ENCODE peak calls at places on chromosome 21, in seven cellular contexts. E is PC-3, H is DND-41, A is K562, O is GM23248, J is fibroblast of lung, S is neural progenitor cell. M is an unnamed sample.

GRCh38 chr21:30194701-30195299 is 21.1 kb downstream of the CLDN8 start:
- DNase-seq in E (peak; percentile 76), H (peak; percentile 10), A (peak; percentile 37), O (peak; percentile 50), J (no peak), S (peak; percentile 74), M (peak; percentile 42)

GRCh38 chr21:14382486-14382834 is 486 bp downstream of the HSPA13 start:
- DNase-seq in E (peak; percentile 23), H (peak; percentile 59), A (no peak), O (peak; percentile 55), J (peak; percentile 26), S (no peak), M (no peak)

GRCh38 chr21:40707271-40707670 is 139.7 kb downstream of the DSCAM start:
- DNase-seq in E (no peak), H (no peak), A (no peak), O (no peak), J (peak; percentile 54), S (no peak), M (no peak)

GRCh38 chr21:15872236-15872635 is 142.5 kb downstream of the USP25 start:
- DNase-seq in E (no peak), H (no peak), A (no peak), O (no peak), J (no peak), S (no peak), M (no peak)

GRCh38 chr21:39658066-39658465 is 45.3 kb downstream of the B3GALT5 start:
- DNase-seq in E (no peak), H (no peak), A (no peak), O (no peak), J (no peak), S (no peak), M (no peak)

GRCh38 chr21:15222711-15223110 is 157.9 kb upstream of the NRIP1 start:
- DNase-seq in E (peak; percentile 42), H (no peak), A (no peak), O (peak; percentile 77), J (no peak), S (no peak), M (no peak)

GRCh38 chr21:31298618-31299269 is 45.3 kb downstream of the TIAM1 start:
- DNase-seq in E (no peak), H (no peak), A (no peak), O (no peak), J (peak; percentile 90), S (no peak), M (no peak)

GRCh38 chr21:16258834-16259611 is 529.2 kb downstream of the USP25 start:
- DNase-seq in E (no peak), H (no peak), A (no peak), O (no peak), J (no peak), S (no peak), M (no peak)

GRCh38 chr21:31293986-31294385 is 50.1 kb downstream of the TIAM1 start:
- DNase-seq in E (peak; percentile 85), H (no peak), A (no peak), O (peak; percentile 92), J (peak; percentile 98), S (no peak), M (no peak)

GRCh38 chr21:35102488-35103407 is 53.6 kb upstream of the RUNX1 start:
- DNase-seq in E (no peak), H (peak; percentile 89), A (peak; percentile 39), O (no peak), J (no peak), S (no peak), M (no peak)

GRCh38 chr21:35222541-35222941 is 173.4 kb upstream of the RUNX1 start:
- DNase-seq in E (peak; percentile 11), H (peak; percentile 44), A (no peak), O (peak; percentile 30), J (no peak), S (no peak), M (no peak)

GRCh38 chr21:44713130-44713529 is 1.8 kb upstream of the TSPEAR start:
- DNase-seq in E (no peak), H (no peak), A (no peak), O (no peak), J (no peak), S (no peak), M (no peak)

GRCh38 chr21:43362306-43362927 is 64.5 kb downstream of the SIK1 start:
- DNase-seq in E (no peak), H (peak; percentile 95), A (no peak), O (peak; percentile 88), J (peak; percentile 71), S (peak; percentile 48), M (no peak)

GRCh38 chr21:27202301-27202700 is 235.4 kb upstream of the ADAMTS5 start:
- DNase-seq in E (no peak), H (no peak), A (no peak), O (no peak), J (no peak), S (no peak), M (no peak)

GRCh38 chr21:24200052-24200451 is 1407.2 kb downstream of the MRPL39 start:
- DNase-seq in E (no peak), H (no peak), A (no peak), O (no peak), J (no peak), S (no peak), M (no peak)

GRCh38 chr21:35491114-35491513 is 442.0 kb upstream of the RUNX1 start:
- DNase-seq in E (no peak), H (no peak), A (no peak), O (no peak), J (no peak), S (peak; percentile 24), M (no peak)

GRCh38 chr21:14523234-14523633 is 22.9 kb downstream of the SAMSN1 start:
- DNase-seq in E (no peak), H (peak; percentile 53), A (no peak), O (no peak), J (no peak), S (no peak), M (no peak)

GRCh38 chr21:43815991-43816390 is 26.6 kb downstream of the RRP1 start:
- DNase-seq in E (no peak), H (no peak), A (no peak), O (no peak), J (no peak), S (no peak), M (no peak)

GRCh38 chr21:21109736-21110135 is 111.5 kb downstream of the NCAM2 start:
- DNase-seq in E (no peak), H (no peak), A (no peak), O (no peak), J (no peak), S (no peak), M (no peak)

GRCh38 chr21:44574457-44575306 is 1.2 kb downstream of the KRTAP10-4 start:
- DNase-seq in E (peak; percentile 14), H (no peak), A (no peak), O (no peak), J (no peak), S (no peak), M (no peak)

GRCh38 chr21:44485254-44485793 is 30.0 kb downstream of the LRRC3 start:
- DNase-seq in E (no peak), H (no peak), A (peak; percentile 61), O (no peak), J (no peak), S (peak; percentile 74), M (no peak)

GRCh38 chr21:43598416-43599120 is 60.7 kb downstream of the HSF2BP start:
- DNase-seq in E (peak; percentile 42), H (no peak), A (no peak), O (peak; percentile 73), J (peak; percentile 86), S (no peak), M (no peak)

GRCh38 chr21:33945652-33946270 is 30.2 kb upstream of the ATP5PO start:
- DNase-seq in E (no peak), H (no peak), A (no peak), O (no peak), J (no peak), S (no peak), M (peak; percentile 15)
- TF ChIP-seq EZH2 in E (no peak), H (no peak), A (no peak), O (no peak), J (no peak), S (no peak), M (no peak)

DNA sequence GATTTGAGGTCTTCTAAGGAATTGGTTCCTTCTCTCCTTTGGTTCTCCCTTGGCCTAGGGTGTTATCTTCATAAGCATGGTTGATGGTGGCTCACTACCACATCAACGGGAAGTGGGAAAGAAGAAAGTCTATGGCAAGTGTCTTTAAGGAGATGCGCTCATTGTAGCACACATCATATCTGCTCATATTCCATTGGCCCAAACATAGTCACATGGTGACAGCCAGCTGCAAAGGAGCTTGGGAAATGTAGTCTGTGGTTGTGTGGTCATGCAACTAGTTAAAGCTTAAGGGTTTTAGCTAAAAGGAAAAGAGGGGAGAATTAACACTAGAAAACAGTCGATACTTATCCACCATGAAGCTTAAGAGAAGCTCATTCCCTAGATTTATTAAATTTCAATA is 11.4 kb upstream of the MRPS6 start:
- DNase-seq in E (peak; percentile 13), H (peak; percentile 33), A (peak; percentile 79), O (no peak), J (no peak), S (no peak), M (no peak)
- H3K4me1 ChIP-seq in E (no peaks in the 10 kb centered on the region), H (no peaks in the 10 kb centered on the region), A (no peaks in the 10 kb centered on the region), O (peaks cover 11% of the 10 kb centered on the region), J (no peaks in the 10 kb centered on the region), S (no peaks in the 10 kb centered on the region), M (no peaks in the 10 kb centered on the region)

GRCh38 chr21:41726630-41726969 is 40.3 kb downstream of the RIPK4 start:
- DNase-seq in E (no peak), H (no peak), A (no peak), O (no peak), J (no peak), S (no peak), M (no peak)

GRCh38 chr21:41726970-41727783 is 39.7 kb downstream of the RIPK4 start:
- DNase-seq in E (peak; percentile 87), H (no peak), A (no peak), O (peak; percentile 89), J (peak; percentile 80), S (no peak), M (peak; percentile 69)

GRCh38 chr21:41726058-41726558 is 40.7 kb downstream of the RIPK4 start:
- DNase-seq in E (no peak), H (no peak), A (no peak), O (no peak), J (no peak), S (peak; percentile 44), M (no peak)

GRCh38 chr21:41727784-41728763 is 38.8 kb downstream of the RIPK4 start:
- DNase-seq in E (no peak), H (no peak), A (no peak), O (no peak), J (peak; percentile 12), S (no peak), M (no peak)

DNA sequence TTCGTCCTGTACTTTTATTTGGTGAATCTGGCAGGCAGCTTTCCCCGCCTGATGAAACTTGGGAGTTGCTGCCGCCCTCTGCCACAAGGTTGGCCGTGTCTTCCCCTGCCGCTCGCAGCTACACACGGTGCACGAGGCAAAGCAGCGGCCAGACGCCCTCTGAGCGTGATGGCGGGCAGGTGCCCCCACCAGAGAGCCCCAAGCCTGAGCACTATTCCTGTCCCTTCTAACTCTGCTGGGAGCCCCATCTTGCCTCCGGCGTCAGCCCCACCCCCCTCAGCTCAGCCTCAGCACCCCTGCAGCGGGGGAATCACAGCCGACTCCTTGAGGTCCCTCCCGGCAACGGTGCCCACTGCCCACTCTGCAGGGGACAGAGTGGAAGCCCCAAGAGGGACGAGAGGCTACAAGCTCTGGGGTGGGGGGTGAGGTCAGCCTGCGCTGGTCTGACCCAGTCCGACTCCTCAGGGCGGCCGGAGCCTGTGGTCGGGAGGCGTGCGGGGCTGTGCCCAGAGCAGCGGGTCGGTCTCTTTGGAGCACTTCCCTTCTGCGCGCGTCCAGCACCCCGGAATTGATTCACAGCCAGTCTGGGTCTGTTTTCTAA is 41.3 kb downstream of the RIPK4 start:
- DNase-seq in E (no peak), H (no peak), A (no peak), O (no peak), J (no peak), S (peak; percentile 42), M (no peak)
- TF ChIP-seq EZH2 in E (no peak), H (no peak), A (no peak), O (no peak), J (no peak), S (peak; percentile 57), M (no peak)

GRCh38 chr21:17428484-17428869 is 84.4 kb upstream of the CXADR start:
- DNase-seq in E (no peak), H (no peak), A (no peak), O (no peak), J (no peak), S (no peak), M (no peak)
- H3K4me1 ChIP-seq in E (no peaks in the 10 kb centered on the region), H (no peaks in the 10 kb centered on the region), A (no peaks in the 10 kb centered on the region), O (no peaks in the 10 kb centered on the region), J (no peaks in the 10 kb centered on the region), S (peaks cover 6% of the 10 kb centered on the region), M (no peaks in the 10 kb centered on the region)

M was measured in keratinocyte.